ENCODE peak calls at places on chromosomes 4 and X, in four cellular contexts. One of them, this sample, is unnamed.

GRCh38 chrX:73944582-73944947 is 359.4 kb upstream of the ZCCHC13 start:
- DNase-seq in K562: no peak
- DNase-seq in GM12878: no peak
- DNase-seq in HepG2: no peak
- DNase-seq in this sample: no peak

GRCh38 chr4:65227628-65228027 is 442.7 kb downstream of the EPHA5 start:
- DNase-seq in K562: no peak
- DNase-seq in GM12878: no peak
- DNase-seq in HepG2: no peak
- DNase-seq in this sample: no peak

GRCh38 chr4:109998867-109999303 is 86.2 kb downstream of the EGF start:
- DNase-seq in K562: peak
- DNase-seq in GM12878: peak
- DNase-seq in HepG2: peak
- DNase-seq in this sample: no peak

GRCh38 chr4:8247047-8247930 is 22.3 kb upstream of the HTRA3 start:
- DNase-seq in K562: no peak
- DNase-seq in GM12878: no peak
- DNase-seq in HepG2: peak
- DNase-seq in this sample: no peak

GRCh38 chr4:76607266-76607799 is 172.3 kb downstream of the SHROOM3 start:
- DNase-seq in K562: no peak
- DNase-seq in GM12878: peak
- DNase-seq in HepG2: no peak
- DNase-seq in this sample: no peak

GRCh38 chrX:31349515-31349914 is 277.7 kb upstream of the FTHL17 start:
- DNase-seq in K562: no peak
- DNase-seq in GM12878: no peak
- DNase-seq in HepG2: no peak
- DNase-seq in this sample: no peak

GRCh38 chr4:173835863-173836262 is 305.8 kb upstream of the HAND2 start:
- DNase-seq in K562: no peak
- DNase-seq in GM12878: no peak
- DNase-seq in HepG2: no peak
- DNase-seq in this sample: no peak

GRCh38 chr4:4667643-4668081 is 125.8 kb upstream of the STX18 start:
- DNase-seq in K562: no peak
- DNase-seq in GM12878: no peak
- DNase-seq in HepG2: no peak
- DNase-seq in this sample: peak

GRCh38 chrX:129782015-129782495 is 2.3 kb downstream of the SASH3 start:
- DNase-seq in K562: no peak
- DNase-seq in GM12878: no peak
- DNase-seq in HepG2: no peak
- DNase-seq in this sample: no peak

GRCh38 chr4:20178902-20179576 is 72.7 kb upstream of the SLIT2 start:
- DNase-seq in K562: no peak
- DNase-seq in GM12878: no peak
- DNase-seq in HepG2: no peak
- DNase-seq in this sample: no peak

GRCh38 chr4:151641167-151641566 is 119.6 kb downstream of the GATB start:
- DNase-seq in K562: no peak
- DNase-seq in GM12878: no peak
- DNase-seq in HepG2: peak
- DNase-seq in this sample: no peak

GRCh38 chrX:72308566-72309296 is 3.0 kb upstream of the CITED1 start:
- DNase-seq in K562: peak
- DNase-seq in GM12878: no peak
- DNase-seq in HepG2: peak
- DNase-seq in this sample: no peak

GRCh38 chr4:54233697-54234496 is 4.8 kb downstream of the PDGFRA start:
- DNase-seq in K562: peak
- DNase-seq in GM12878: no peak
- DNase-seq in HepG2: peak
- DNase-seq in this sample: no peak

GRCh38 chrX:69163936-69164741 is 1.1 kb downstream of the PJA1 start:
- DNase-seq in K562: peak
- DNase-seq in GM12878: no peak
- DNase-seq in HepG2: no peak
- DNase-seq in this sample: no peak

GRCh38 chr4:102244878-102245535 is 100.3 kb downstream of the SLC39A8 start:
- DNase-seq in K562: no peak
- DNase-seq in GM12878: no peak
- DNase-seq in HepG2: no peak
- DNase-seq in this sample: no peak

GRCh38 chr4:134200811-134201215 is 776 bp downstream of the PABPC4L start:
- DNase-seq in K562: no peak
- DNase-seq in GM12878: no peak
- DNase-seq in HepG2: no peak
- DNase-seq in this sample: no peak

GRCh38 chrX:103831342-103831802 is 685 bp downstream of the RAB9B start:
- DNase-seq in K562: peak
- DNase-seq in GM12878: no peak
- DNase-seq in HepG2: no peak
- DNase-seq in this sample: no peak

GRCh38 chr4:70969076-70969475 is 24.4 kb upstream of the DCK start:
- DNase-seq in K562: no peak
- DNase-seq in GM12878: no peak
- DNase-seq in HepG2: no peak
- DNase-seq in this sample: no peak

GRCh38 chr4:74418063-74418670 is 26.8 kb upstream of the AREG start:
- DNase-seq in K562: no peak
- DNase-seq in GM12878: no peak
- DNase-seq in HepG2: no peak
- DNase-seq in this sample: no peak

GRCh38 chr4:87805971-87806370 is 6.6 kb downstream of the IBSP start:
- DNase-seq in K562: no peak
- DNase-seq in GM12878: no peak
- DNase-seq in HepG2: no peak
- DNase-seq in this sample: no peak

GRCh38 chr4:155376387-155377268 is at the start of gene MAP9:
- DNase-seq in K562: no peak
- DNase-seq in GM12878: peak
- DNase-seq in HepG2: no peak
- DNase-seq in this sample: peak

GRCh38 chr4:176883681-176884418 is 91.1 kb upstream of the VEGFC start:
- DNase-seq in K562: no peak
- DNase-seq in GM12878: no peak
- DNase-seq in HepG2: no peak
- DNase-seq in this sample: no peak

GRCh38 chr4:161256716-161257115 is 907.1 kb downstream of the FSTL5 start:
- DNase-seq in K562: no peak
- DNase-seq in GM12878: no peak
- DNase-seq in HepG2: peak
- DNase-seq in this sample: no peak

GRCh38 chr4:146051724-146052396 is 113.2 kb upstream of the ZNF827 start:
- DNase-seq in K562: no peak
- DNase-seq in GM12878: no peak
- DNase-seq in HepG2: no peak
- DNase-seq in this sample: no peak

GRCh38 chr4:1504786-1505500 is 98.7 kb upstream of the NKX1-1 start:
- DNase-seq in K562: no peak
- DNase-seq in GM12878: no peak
- DNase-seq in HepG2: no peak
- DNase-seq in this sample: no peak

GRCh38 chr4:55876387-55876786 is 22.9 kb downstream of the EXOC1 start:
- DNase-seq in K562: no peak
- DNase-seq in GM12878: no peak
- DNase-seq in HepG2: no peak
- DNase-seq in this sample: no peak

GRCh38 chr4:71346710-71347109 is 7.9 kb downstream of the SLC4A4 start:
- DNase-seq in K562: no peak
- DNase-seq in GM12878: no peak
- DNase-seq in HepG2: no peak
- DNase-seq in this sample: no peak

GRCh38 chrX:39164212-39164611 is 363.0 kb downstream of the MID1IP1 start:
- DNase-seq in K562: no peak
- DNase-seq in GM12878: no peak
- DNase-seq in HepG2: no peak
- DNase-seq in this sample: no peak

GRCh38 chr4:37793562-37793961 is 32.9 kb upstream of the PGM2 start:
- DNase-seq in K562: no peak
- DNase-seq in GM12878: no peak
- DNase-seq in HepG2: peak
- DNase-seq in this sample: no peak

GRCh38 chr4:119209077-119209476 is 3.4 kb upstream of the USP53 start:
- DNase-seq in K562: peak
- DNase-seq in GM12878: no peak
- DNase-seq in HepG2: peak
- DNase-seq in this sample: no peak

GRCh38 chr4:54556587-54556986 is 101.2 kb upstream of the KIT start:
- DNase-seq in K562: no peak
- DNase-seq in GM12878: no peak
- DNase-seq in HepG2: no peak
- DNase-seq in this sample: no peak

GRCh38 chr4:141702472-141703182 is 66.2 kb downstream of the IL15 start:
- DNase-seq in K562: no peak
- DNase-seq in GM12878: no peak
- DNase-seq in HepG2: no peak
- DNase-seq in this sample: no peak

GRCh38 chr4:158169931-158170690 is 2.7 kb downstream of the GASK1B start:
- DNase-seq in K562: no peak
- DNase-seq in GM12878: no peak
- DNase-seq in HepG2: peak
- DNase-seq in this sample: no peak

GRCh38 chr4:158169516-158169915 is 3.3 kb downstream of the GASK1B start:
- DNase-seq in K562: no peak
- DNase-seq in GM12878: no peak
- DNase-seq in HepG2: no peak
- DNase-seq in this sample: no peak

GRCh38 chr4:158166701-158167100 is 6.1 kb downstream of the GASK1B start:
- DNase-seq in K562: no peak
- DNase-seq in GM12878: no peak
- DNase-seq in HepG2: no peak
- DNase-seq in this sample: no peak

GRCh38 chr4:158170691-158171455 is 2.0 kb downstream of the GASK1B start:
- DNase-seq in K562: peak
- DNase-seq in GM12878: no peak
- DNase-seq in HepG2: peak
- DNase-seq in this sample: peak

DNA sequence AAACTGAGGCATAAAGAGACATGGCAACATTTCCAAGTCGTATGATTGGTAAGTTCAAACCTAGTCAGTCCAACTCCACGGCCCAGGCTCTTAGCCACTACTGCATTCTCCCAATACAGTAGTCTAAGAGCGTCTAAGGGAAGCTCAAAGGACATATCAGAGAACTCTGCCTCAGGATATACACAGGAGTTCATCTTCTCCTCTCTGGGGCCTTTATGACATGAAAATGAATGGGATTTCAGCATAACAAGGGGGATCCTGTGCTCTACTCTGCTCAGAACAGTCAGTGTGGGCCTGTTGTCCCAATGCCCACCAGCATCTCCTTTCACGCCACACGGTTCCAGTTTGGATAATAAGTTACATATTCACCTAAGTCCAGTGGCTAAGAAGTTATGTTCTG is 4.2 kb downstream of the GASK1B start:
- DNase-seq in K562: no peak
- DNase-seq in GM12878: no peak
- DNase-seq in HepG2: peak
- DNase-seq in this sample: no peak
- H3K27ac ChIP-seq in K562: no peak
- H3K27ac ChIP-seq in GM12878: no peak
- H3K27ac ChIP-seq in HepG2: peak
- H3K27ac ChIP-seq in this sample: no peak

GRCh38 chr4:94307231-94307840 is 35.3 kb downstream of the HPGDS start:
- DNase-seq in K562: no peak
- DNase-seq in GM12878: no peak
- DNase-seq in HepG2: no peak
- DNase-seq in this sample: no peak

GRCh38 chr4:94306713-94307112 is 35.9 kb downstream of the HPGDS start:
- DNase-seq in K562: no peak
- DNase-seq in GM12878: no peak
- DNase-seq in HepG2: no peak
- DNase-seq in this sample: no peak

GRCh38 chr4:94305468-94306225 is 37.0 kb downstream of the HPGDS start:
- DNase-seq in K562: no peak
- DNase-seq in GM12878: no peak
- DNase-seq in HepG2: no peak
- DNase-seq in this sample: no peak

GRCh38 chr4:94298725-94299252 is 43.8 kb downstream of the HPGDS start:
- DNase-seq in K562: peak
- DNase-seq in GM12878: no peak
- DNase-seq in HepG2: peak
- DNase-seq in this sample: no peak

GRCh38 chr4:94304365-94304971 is 38.2 kb downstream of the HPGDS start:
- DNase-seq in K562: peak
- DNase-seq in GM12878: no peak
- DNase-seq in HepG2: peak
- DNase-seq in this sample: no peak
- TF ChIP-seq CBX5 in K562: no peak
- TF ChIP-seq CBX5 in GM12878: no peak
- TF ChIP-seq CBX5 in HepG2: no peak
- TF ChIP-seq CBX5 in this sample: no peak

GRCh38 chr4:128468485-128468989 is 180.9 kb upstream of the PGRMC2 start:
- DNase-seq in K562: no peak
- DNase-seq in GM12878: no peak
- DNase-seq in HepG2: no peak
- DNase-seq in this sample: no peak
- TF ChIP-seq GABPA in K562: peak
- TF ChIP-seq GABPA in GM12878: no peak
- TF ChIP-seq GABPA in HepG2: no peak
- TF ChIP-seq GABPA in this sample: no peak

DNA sequence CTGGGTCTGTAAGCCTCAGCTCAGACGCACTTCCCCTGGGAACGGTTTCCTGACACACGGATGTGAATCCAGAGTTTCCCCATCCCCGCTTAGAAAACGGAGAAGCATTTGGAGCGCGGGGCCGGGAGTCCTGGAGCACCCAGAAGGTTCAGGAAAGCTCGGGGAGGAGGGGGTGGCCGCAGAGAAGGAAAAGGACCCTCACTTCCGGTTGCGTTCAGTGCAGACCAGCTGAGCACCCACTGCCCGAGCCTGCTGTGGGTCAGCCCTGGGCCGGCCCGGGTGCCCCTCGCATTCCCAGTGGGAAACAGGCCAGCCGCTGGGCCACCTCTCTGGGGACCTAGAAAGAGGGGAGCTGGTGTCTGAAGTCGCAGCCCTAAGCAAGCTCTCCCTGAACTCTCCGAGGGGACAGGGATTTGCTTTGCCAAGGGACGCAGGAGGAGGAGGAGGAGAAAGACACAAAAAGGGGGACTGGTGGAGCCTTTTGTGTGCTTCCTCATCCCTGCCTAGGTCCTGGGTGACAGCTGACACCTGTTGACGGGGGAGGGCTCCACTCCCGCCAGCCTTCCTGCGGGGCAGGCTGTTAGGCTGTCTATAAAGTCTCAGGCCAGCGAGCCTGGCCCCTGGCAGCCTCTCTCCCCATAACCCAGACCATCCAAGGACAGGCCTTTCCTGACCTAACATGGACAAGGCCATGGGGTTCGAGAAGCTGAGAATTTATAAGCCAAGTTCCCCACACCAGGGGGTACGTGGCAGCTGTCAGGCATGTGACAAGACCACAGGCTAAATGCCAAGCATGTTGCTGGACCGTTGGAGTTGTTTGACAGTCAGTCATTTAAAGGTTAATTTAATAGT is 696 bp upstream of the EVC2 start:
- DNase-seq in K562: no peak
- DNase-seq in GM12878: no peak
- DNase-seq in HepG2: no peak
- DNase-seq in this sample: peak
- H3K27ac ChIP-seq in K562: no peak
- H3K27ac ChIP-seq in GM12878: peak
- H3K27ac ChIP-seq in HepG2: no peak
- H3K27ac ChIP-seq in this sample: no peak